ENCODE peak calls at places on chromosomes 16 and 17, in five cellular contexts. L is uterus, S is spleen, A is stomach, C is transverse colon. N is an unnamed sample.

GRCh38 chr17:74493381-74493833 is 27.0 kb downstream of the CD300A start:
- DNase-seq in L (peak; percentile 36), S (peak; percentile 87), C (peak; percentile 75), A (peak; percentile 78), N (peak; percentile 80)

GRCh38 chr17:63706346-63707102 is 6.6 kb upstream of the LIMD2 start:
- DNase-seq in C (no peak), L (no peak), S (no peak), A (no peak), N (no peak)

GRCh38 chr16:68658258-68658973 is 13.3 kb downstream of the CDH3 start:
- DNase-seq in L (no peak), S (no peak), A (no peak), C (no peak), N (no peak)

GRCh38 chr17:11882716-11883115 is 114.6 kb downstream of the ZNF18 start:
- DNase-seq in C (no peak), L (no peak), S (no peak), A (no peak), N (no peak)

GRCh38 chr16:87350681-87351319 is 32.8 kb downstream of the FBXO31 start:
- DNase-seq in L (no peak), C (no peak), A (no peak), S (no peak), N (no peak)

GRCh38 chr17:7466644-7467341 is 12.6 kb downstream of the ZBTB4 start:
- DNase-seq in C (peak; percentile 45), A (peak; percentile 60), S (peak; percentile 75), L (peak; percentile 85), N (peak; percentile 71)

GRCh38 chr17:400257-400656 is 47.6 kb upstream of the RPH3AL start:
- DNase-seq in L (no peak), C (no peak), A (no peak), S (no peak), N (no peak)

GRCh38 chr16:85729907-85730465 is 20.9 kb downstream of the C16orf74 start:
- DNase-seq in A (no peak), S (no peak), C (no peak), L (no peak), N (no peak)

GRCh38 chr17:76585649-76586593 is at the start of gene ST6GALNAC2:
- DNase-seq in S (peak; percentile 94), L (peak; percentile 36), C (peak; percentile 71), A (peak; percentile 84), N (peak; percentile 32)

GRCh38 chr17:77459018-77459755 is 318.4 kb downstream of the SEC14L1 start:
- DNase-seq in S (no peak), A (no peak), L (no peak), C (no peak), N (no peak)

GRCh38 chr17:81537343-81537855 is 9.2 kb downstream of the FSCN2 start:
- DNase-seq in C (peak; percentile 67), S (peak; percentile 87), L (no peak), A (peak; percentile 73), N (no peak)

GRCh38 chr16:12898556-12898955 is 2.8 kb upstream of the SHISA9 start:
- DNase-seq in S (no peak), A (no peak), C (no peak), L (no peak), N (no peak)

GRCh38 chr17:31389673-31390381 is 1.6 kb upstream of the RAB11FIP4 start:
- DNase-seq in C (no peak), L (no peak), A (peak; percentile 21), S (no peak), N (no peak)

GRCh38 chr16:46976550-46976949 is 3.1 kb upstream of the DNAJA2 start:
- DNase-seq in A (peak; percentile 38), S (no peak), L (no peak), C (peak; percentile 21), N (no peak)

GRCh38 chr16:27230562-27230991 is 27.3 kb downstream of the KDM8 start:
- DNase-seq in A (peak; percentile 76), L (no peak), S (peak; percentile 89), C (peak; percentile 91), N (no peak)

GRCh38 chr16:56606071-56606687 is 2.2 kb upstream of the MT2A start:
- DNase-seq in S (no peak), L (peak; percentile 84), C (no peak), A (no peak), N (peak; percentile 74)

GRCh38 chr16:69131749-69132423 is 502 bp downstream of the CHTF8 start:
- DNase-seq in S (no peak), L (peak; percentile 75), C (peak; percentile 84), A (peak; percentile 75), N (peak; percentile 50)

GRCh38 chr16:2362218-2362617 is 21.7 kb upstream of the ABCA3 start:
- DNase-seq in A (no peak), L (no peak), C (no peak), S (no peak), N (no peak)

GRCh38 chr16:85051710-85052082 is 24.1 kb downstream of the KIAA0513 start:
- DNase-seq in S (no peak), L (no peak), C (no peak), A (no peak), N (no peak)

GRCh38 chr16:73062640-73063283 is 14.8 kb upstream of the ZFHX3 start:
- DNase-seq in A (no peak), C (no peak), L (no peak), S (no peak), N (no peak)

GRCh38 chr16:70495425-70496182 is 27.8 kb downstream of the COG4 start:
- DNase-seq in C (no peak), S (no peak), A (no peak), L (no peak), N (no peak)

GRCh38 chr17:5711344-5711743 is 127.0 kb upstream of the NLRP1 start:
- DNase-seq in S (no peak), L (no peak), A (no peak), C (no peak), N (no peak)

GRCh38 chr16:54444851-54445523 is 158.4 kb upstream of the IRX3 start:
- DNase-seq in C (no peak), A (no peak), S (no peak), L (no peak), N (no peak)

GRCh38 chr17:40431231-40431602 is 12.0 kb upstream of the IGFBP4 start:
- DNase-seq in A (no peak), S (no peak), C (no peak), L (no peak), N (no peak)

GRCh38 chr17:40436631-40437030 is 6.6 kb upstream of the IGFBP4 start:
- DNase-seq in A (no peak), S (peak; percentile 48), L (no peak), C (no peak), N (no peak)

GRCh38 chr17:40433551-40434384 is 9.5 kb upstream of the IGFBP4 start:
- DNase-seq in S (peak; percentile 57), C (no peak), L (no peak), A (no peak), N (no peak)

GRCh38 chr17:40430272-40431230 is 12.7 kb upstream of the IGFBP4 start:
- DNase-seq in L (no peak), C (no peak), A (peak; percentile 1), S (no peak), N (no peak)

GRCh38 chr17:40432864-40433528 is 10.3 kb upstream of the IGFBP4 start:
- DNase-seq in C (peak; percentile 43), A (peak; percentile 22), L (peak; percentile 88), S (peak; percentile 62), N (no peak)
- TF ChIP-seq POLR2A in C (no peak), A (no peak), L (no peak), S (no peak), N (no peak)

GRCh38 chr17:1648582-1649115 is 1.0 kb downstream of the RILP start:
- DNase-seq in S (peak; percentile 100), C (peak; percentile 96), A (peak; percentile 97), L (peak; percentile 93), N (peak; percentile 92)
- TF ChIP-seq POLR2A in S (no peak), C (no peak), A (no peak), L (no peak), N (no peak)

GRCh38 chr17:47685556-47686275 is 8.2 kb upstream of the TBKBP1 start:
- DNase-seq in L (no peak), A (no peak), S (no peak), C (no peak), N (no peak)

GRCh38 chr17:47686276-47686635 is 7.7 kb upstream of the TBKBP1 start:
- DNase-seq in C (no peak), L (no peak), S (no peak), A (no peak), N (no peak)

GRCh38 chr17:47686661-47687327 is 7.2 kb upstream of the TBKBP1 start:
- DNase-seq in L (no peak), S (no peak), C (no peak), A (no peak), N (no peak)

GRCh38 chr17:47684025-47684424 is 9.9 kb upstream of the TBKBP1 start:
- DNase-seq in C (no peak), A (no peak), S (no peak), L (no peak), N (no peak)

GRCh38 chr17:47684535-47685193 is 9.3 kb upstream of the TBKBP1 start:
- DNase-seq in S (no peak), L (no peak), C (no peak), A (no peak), N (no peak)
- TF ChIP-seq POLR2A in S (no peak), L (no peak), C (no peak), A (no peak), N (no peak)

DNA sequence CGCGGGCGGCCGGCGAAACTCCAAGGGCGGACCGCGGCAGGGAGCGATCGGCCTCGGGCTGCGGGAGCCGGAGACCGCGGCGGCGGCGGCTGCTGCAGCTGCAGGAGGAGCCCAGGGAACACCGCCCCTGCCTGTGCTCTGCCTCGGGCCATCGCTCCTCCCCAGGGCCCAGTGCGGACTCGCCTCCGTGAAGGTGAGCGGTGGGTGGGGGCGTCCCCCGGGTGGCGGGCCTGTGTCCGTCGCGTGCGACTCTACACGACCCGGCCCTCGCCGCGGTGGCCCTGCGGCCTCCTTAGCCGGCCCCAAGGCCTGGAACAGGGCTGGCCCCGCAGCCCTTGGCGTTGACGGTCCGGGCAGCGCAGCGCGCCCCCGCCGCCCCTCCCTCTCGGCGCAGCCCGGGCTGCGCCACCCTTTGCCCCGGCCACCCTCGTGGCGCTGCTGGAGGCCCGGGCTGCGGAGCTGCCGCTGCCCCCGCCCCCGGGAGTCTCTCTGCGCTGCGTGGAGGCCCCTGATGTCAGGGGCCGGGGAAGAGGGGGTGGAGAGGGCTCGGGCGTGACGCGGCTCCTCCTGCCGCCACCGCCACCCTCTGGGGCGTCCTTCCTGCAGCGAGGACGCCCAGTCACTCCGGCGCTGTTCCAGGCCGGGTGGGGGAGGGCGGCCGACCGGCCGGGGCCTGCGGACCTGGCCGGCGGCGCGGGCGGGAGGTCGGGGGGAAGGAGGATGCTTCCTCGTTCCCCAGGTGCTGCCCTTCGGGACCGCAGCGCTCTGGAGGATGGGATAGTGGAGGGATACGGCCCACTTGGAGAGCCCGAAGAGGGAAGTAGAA is 485 bp downstream of the DYNLL2 start:
- DNase-seq in C (peak; percentile 74), A (peak; percentile 64), S (peak; percentile 94), L (peak; percentile 49), N (no peak)
- TF ChIP-seq POLR2A in C (peak; percentile 28), A (no peak), S (no peak), L (peak; percentile 47), N (no peak)